ENCODE peak calls at places on chromosomes 6 and 20, in ten cellular contexts. One of them, this sample, is unnamed.
A peak's percentile ranks its signal among the peaks of the same experiment; 100 is the strongest.

GRCh38 chr6:99868074-99868702 is 125.8 kb downstream of the MCHR2 start:
- DNase-seq in thoracic aorta: no peak
- DNase-seq in breast epithelium: peak; percentile 47
- DNase-seq in lung: peak; percentile 71
- DNase-seq in stomach: peak; percentile 79
- DNase-seq in psoas muscle: peak; percentile 63
- DNase-seq in neuronal stem cell: peak; percentile 78
- DNase-seq in OCI-LY7: peak; percentile 58
- DNase-seq in PC-9: peak; percentile 39
- DNase-seq in CD8-positive, alpha-beta memory T cell: peak; percentile 54
- DNase-seq in this sample: peak; percentile 47

GRCh38 chr6:38018755-38019165 is 199.2 kb downstream of the ZFAND3 start:
- DNase-seq in thoracic aorta: no peak
- DNase-seq in breast epithelium: no peak
- DNase-seq in lung: no peak
- DNase-seq in stomach: no peak
- DNase-seq in psoas muscle: no peak
- DNase-seq in neuronal stem cell: no peak
- DNase-seq in OCI-LY7: no peak
- DNase-seq in PC-9: no peak
- DNase-seq in CD8-positive, alpha-beta memory T cell: no peak
- DNase-seq in this sample: no peak

GRCh38 chr6:149830731-149831379 is 33.3 kb downstream of the LRP11 start:
- DNase-seq in thoracic aorta: no peak
- DNase-seq in breast epithelium: no peak
- DNase-seq in lung: no peak
- DNase-seq in stomach: no peak
- DNase-seq in psoas muscle: no peak
- DNase-seq in neuronal stem cell: no peak
- DNase-seq in OCI-LY7: no peak
- DNase-seq in PC-9: no peak
- DNase-seq in CD8-positive, alpha-beta memory T cell: no peak
- DNase-seq in this sample: no peak

GRCh38 chr6:145367149-145367548 is 368.2 kb downstream of the EPM2A start:
- DNase-seq in thoracic aorta: no peak
- DNase-seq in breast epithelium: no peak
- DNase-seq in lung: no peak
- DNase-seq in stomach: no peak
- DNase-seq in psoas muscle: no peak
- DNase-seq in neuronal stem cell: no peak
- DNase-seq in OCI-LY7: no peak
- DNase-seq in PC-9: no peak
- DNase-seq in CD8-positive, alpha-beta memory T cell: no peak
- DNase-seq in this sample: no peak

GRCh38 chr6:38818691-38819090 is 103.6 kb downstream of the DNAH8 start:
- DNase-seq in thoracic aorta: no peak
- DNase-seq in breast epithelium: no peak
- DNase-seq in lung: no peak
- DNase-seq in stomach: no peak
- DNase-seq in psoas muscle: no peak
- DNase-seq in neuronal stem cell: no peak
- DNase-seq in OCI-LY7: no peak
- DNase-seq in PC-9: no peak
- DNase-seq in CD8-positive, alpha-beta memory T cell: no peak
- DNase-seq in this sample: no peak

GRCh38 chr6:8170754-8171153 is 68.4 kb upstream of the EEF1E1 start:
- DNase-seq in thoracic aorta: no peak
- DNase-seq in breast epithelium: no peak
- DNase-seq in lung: no peak
- DNase-seq in stomach: no peak
- DNase-seq in psoas muscle: no peak
- DNase-seq in neuronal stem cell: no peak
- DNase-seq in OCI-LY7: no peak
- DNase-seq in PC-9: no peak
- DNase-seq in CD8-positive, alpha-beta memory T cell: no peak
- DNase-seq in this sample: no peak

GRCh38 chr6:142845624-142846458 is 99.1 kb downstream of the HIVEP2 start:
- DNase-seq in thoracic aorta: peak; percentile 31
- DNase-seq in breast epithelium: peak; percentile 63
- DNase-seq in lung: peak; percentile 81
- DNase-seq in stomach: peak; percentile 84
- DNase-seq in psoas muscle: peak; percentile 88
- DNase-seq in neuronal stem cell: peak; percentile 63
- DNase-seq in OCI-LY7: peak; percentile 54
- DNase-seq in PC-9: peak; percentile 86
- DNase-seq in CD8-positive, alpha-beta memory T cell: peak; percentile 41
- DNase-seq in this sample: peak; percentile 77

GRCh38 chr6:163679012-163679660 is 264.6 kb downstream of the QKI start:
- DNase-seq in thoracic aorta: no peak
- DNase-seq in breast epithelium: no peak
- DNase-seq in lung: no peak
- DNase-seq in stomach: no peak
- DNase-seq in psoas muscle: no peak
- DNase-seq in neuronal stem cell: no peak
- DNase-seq in OCI-LY7: no peak
- DNase-seq in PC-9: no peak
- DNase-seq in CD8-positive, alpha-beta memory T cell: no peak
- DNase-seq in this sample: no peak

GRCh38 chr6:167652701-167653095 is 174.0 kb upstream of the AFDN start:
- DNase-seq in thoracic aorta: no peak
- DNase-seq in breast epithelium: no peak
- DNase-seq in lung: no peak
- DNase-seq in stomach: no peak
- DNase-seq in psoas muscle: no peak
- DNase-seq in neuronal stem cell: no peak
- DNase-seq in OCI-LY7: no peak
- DNase-seq in PC-9: no peak
- DNase-seq in CD8-positive, alpha-beta memory T cell: no peak
- DNase-seq in this sample: no peak

GRCh38 chr6:153003294-153003645 is 761 bp upstream of the MTRF1L start:
- DNase-seq in thoracic aorta: no peak
- DNase-seq in breast epithelium: no peak
- DNase-seq in lung: no peak
- DNase-seq in stomach: no peak
- DNase-seq in psoas muscle: no peak
- DNase-seq in neuronal stem cell: no peak
- DNase-seq in OCI-LY7: no peak
- DNase-seq in PC-9: peak; percentile 37
- DNase-seq in CD8-positive, alpha-beta memory T cell: no peak
- DNase-seq in this sample: no peak

GRCh38 chr20:49699200-49699992 is 14.3 kb downstream of the B4GALT5 start:
- DNase-seq in thoracic aorta: no peak
- DNase-seq in breast epithelium: no peak
- DNase-seq in lung: no peak
- DNase-seq in stomach: no peak
- DNase-seq in psoas muscle: no peak
- DNase-seq in neuronal stem cell: no peak
- DNase-seq in OCI-LY7: no peak
- DNase-seq in PC-9: peak; percentile 81
- DNase-seq in CD8-positive, alpha-beta memory T cell: no peak
- DNase-seq in this sample: no peak

GRCh38 chr20:47973519-47974233 is 188.4 kb upstream of the SULF2 start:
- DNase-seq in thoracic aorta: no peak
- DNase-seq in breast epithelium: no peak
- DNase-seq in lung: no peak
- DNase-seq in stomach: no peak
- DNase-seq in psoas muscle: peak; percentile 45
- DNase-seq in neuronal stem cell: peak; percentile 83
- DNase-seq in OCI-LY7: no peak
- DNase-seq in PC-9: peak; percentile 95
- DNase-seq in CD8-positive, alpha-beta memory T cell: no peak
- DNase-seq in this sample: no peak

GRCh38 chr6:168905451-168906090 is 348.1 kb downstream of the THBS2 start:
- DNase-seq in thoracic aorta: no peak
- DNase-seq in breast epithelium: no peak
- DNase-seq in lung: no peak
- DNase-seq in stomach: peak; percentile 39
- DNase-seq in psoas muscle: no peak
- DNase-seq in neuronal stem cell: no peak
- DNase-seq in OCI-LY7: no peak
- DNase-seq in PC-9: peak; percentile 52
- DNase-seq in CD8-positive, alpha-beta memory T cell: peak; percentile 29
- DNase-seq in this sample: peak; percentile 6

GRCh38 chr20:40860487-40860902 is 168.1 kb upstream of the TOP1 start:
- DNase-seq in thoracic aorta: no peak
- DNase-seq in breast epithelium: peak; percentile 33
- DNase-seq in lung: no peak
- DNase-seq in stomach: no peak
- DNase-seq in psoas muscle: no peak
- DNase-seq in neuronal stem cell: no peak
- DNase-seq in OCI-LY7: no peak
- DNase-seq in PC-9: no peak
- DNase-seq in CD8-positive, alpha-beta memory T cell: no peak
- DNase-seq in this sample: no peak

GRCh38 chr20:34877002-34877264 is 521 bp downstream of the ACSS2 start:
- DNase-seq in thoracic aorta: no peak
- DNase-seq in breast epithelium: no peak
- DNase-seq in lung: no peak
- DNase-seq in stomach: no peak
- DNase-seq in psoas muscle: no peak
- DNase-seq in neuronal stem cell: no peak
- DNase-seq in OCI-LY7: no peak
- DNase-seq in PC-9: no peak
- DNase-seq in CD8-positive, alpha-beta memory T cell: no peak
- DNase-seq in this sample: no peak
- H3K27ac ChIP-seq in thoracic aorta: peak overlapping the region; percentile 95
- H3K27ac ChIP-seq in breast epithelium: peak overlapping the region; percentile 79
- H3K27ac ChIP-seq in lung: peak overlapping the region; percentile 79
- H3K27ac ChIP-seq in stomach: peak overlapping the region; percentile 92
- H3K27ac ChIP-seq in psoas muscle: peak overlapping the region; percentile 96
- H3K27ac ChIP-seq in neuronal stem cell: no peak overlapping the region
- H3K27ac ChIP-seq in OCI-LY7: no peak overlapping the region
- H3K27ac ChIP-seq in PC-9: peak overlapping the region; percentile 44
- H3K27ac ChIP-seq in CD8-positive, alpha-beta memory T cell: peak overlapping the region; percentile 59
- H3K27ac ChIP-seq in this sample: peak overlapping the region; percentile 37

GRCh38 chr6:85866758-85867401 is 224.2 kb upstream of the SYNCRIP start:
- DNase-seq in thoracic aorta: no peak
- DNase-seq in breast epithelium: no peak
- DNase-seq in lung: no peak
- DNase-seq in stomach: no peak
- DNase-seq in psoas muscle: no peak
- DNase-seq in neuronal stem cell: no peak
- DNase-seq in OCI-LY7: no peak
- DNase-seq in PC-9: no peak
- DNase-seq in CD8-positive, alpha-beta memory T cell: no peak
- DNase-seq in this sample: no peak

GRCh38 chr6:85866373-85866740 is 223.7 kb upstream of the SYNCRIP start:
- DNase-seq in thoracic aorta: no peak
- DNase-seq in breast epithelium: no peak
- DNase-seq in lung: no peak
- DNase-seq in stomach: no peak
- DNase-seq in psoas muscle: no peak
- DNase-seq in neuronal stem cell: no peak
- DNase-seq in OCI-LY7: no peak
- DNase-seq in PC-9: no peak
- DNase-seq in CD8-positive, alpha-beta memory T cell: no peak
- DNase-seq in this sample: no peak

GRCh38 chr6:85865665-85866372 is 223.1 kb upstream of the SYNCRIP start:
- DNase-seq in thoracic aorta: no peak
- DNase-seq in breast epithelium: no peak
- DNase-seq in lung: no peak
- DNase-seq in stomach: no peak
- DNase-seq in psoas muscle: no peak
- DNase-seq in neuronal stem cell: no peak
- DNase-seq in OCI-LY7: no peak
- DNase-seq in PC-9: peak; percentile 36
- DNase-seq in CD8-positive, alpha-beta memory T cell: no peak
- DNase-seq in this sample: no peak

GRCh38 chr6:85867595-85867994 is 224.9 kb upstream of the SYNCRIP start:
- DNase-seq in thoracic aorta: no peak
- DNase-seq in breast epithelium: no peak
- DNase-seq in lung: no peak
- DNase-seq in stomach: no peak
- DNase-seq in psoas muscle: no peak
- DNase-seq in neuronal stem cell: no peak
- DNase-seq in OCI-LY7: no peak
- DNase-seq in PC-9: no peak
- DNase-seq in CD8-positive, alpha-beta memory T cell: no peak
- DNase-seq in this sample: no peak

GRCh38 chr6:85868685-85869084 is 226.0 kb upstream of the SYNCRIP start:
- DNase-seq in thoracic aorta: no peak
- DNase-seq in breast epithelium: no peak
- DNase-seq in lung: no peak
- DNase-seq in stomach: no peak
- DNase-seq in psoas muscle: no peak
- DNase-seq in neuronal stem cell: no peak
- DNase-seq in OCI-LY7: no peak
- DNase-seq in PC-9: no peak
- DNase-seq in CD8-positive, alpha-beta memory T cell: no peak
- DNase-seq in this sample: no peak
- H3K4me1 ChIP-seq in thoracic aorta: peaks cover 30% of the 10 kb centered on the region
- H3K4me1 ChIP-seq in breast epithelium: no peaks in the 10 kb centered on the region
- H3K4me1 ChIP-seq in lung: peaks cover 4% of the 10 kb centered on the region
- H3K4me1 ChIP-seq in stomach: peaks cover 14% of the 10 kb centered on the region
- H3K4me1 ChIP-seq in psoas muscle: peaks cover 8% of the 10 kb centered on the region
- H3K4me1 ChIP-seq in neuronal stem cell: peaks cover 23% of the 10 kb centered on the region
- H3K4me1 ChIP-seq in OCI-LY7: no peaks in the 10 kb centered on the region
- H3K4me1 ChIP-seq in PC-9: no peaks in the 10 kb centered on the region
- H3K4me1 ChIP-seq in CD8-positive, alpha-beta memory T cell: peaks cover 5% of the 10 kb centered on the region
- H3K4me1 ChIP-seq in this sample: peaks cover 8% of the 10 kb centered on the region

GRCh38 chr6:119129968-119130484 is 51.6 kb upstream of the FAM184A start:
- DNase-seq in thoracic aorta: no peak
- DNase-seq in breast epithelium: no peak
- DNase-seq in lung: no peak
- DNase-seq in stomach: no peak
- DNase-seq in psoas muscle: no peak
- DNase-seq in neuronal stem cell: no peak
- DNase-seq in OCI-LY7: no peak
- DNase-seq in PC-9: peak; percentile 92
- DNase-seq in CD8-positive, alpha-beta memory T cell: no peak
- DNase-seq in this sample: no peak
- H3K4me3 ChIP-seq in thoracic aorta: peak overlapping the region; percentile 22
- H3K4me3 ChIP-seq in breast epithelium: no peak overlapping the region
- H3K4me3 ChIP-seq in lung: no peak overlapping the region
- H3K4me3 ChIP-seq in stomach: no peak overlapping the region
- H3K4me3 ChIP-seq in psoas muscle: no peak overlapping the region
- H3K4me3 ChIP-seq in neuronal stem cell: no peak overlapping the region
- H3K4me3 ChIP-seq in OCI-LY7: no peak overlapping the region
- H3K4me3 ChIP-seq in PC-9: peak overlapping the region; percentile 2
- H3K4me3 ChIP-seq in CD8-positive, alpha-beta memory T cell: no peak overlapping the region
- H3K4me3 ChIP-seq in this sample: no peak overlapping the region

DNA sequence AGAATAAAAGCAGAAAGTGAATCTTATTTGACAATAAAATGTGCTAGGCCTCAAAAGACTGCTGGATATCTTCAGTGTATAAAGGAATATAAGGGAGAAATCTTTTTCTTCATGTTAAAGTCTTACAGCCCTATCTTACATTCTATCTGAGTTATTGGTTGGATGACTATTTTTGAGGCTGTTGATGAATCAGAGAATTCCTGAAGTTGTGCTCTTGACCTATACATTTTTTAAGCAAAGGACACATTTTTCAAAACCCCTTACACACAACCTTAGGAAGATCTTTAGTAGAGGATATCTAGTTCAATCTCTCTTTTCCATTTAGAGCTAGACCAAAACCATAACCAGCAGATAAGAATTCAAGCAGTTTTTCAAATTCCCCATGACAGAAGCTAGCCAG is 10.9 kb upstream of the CGA start:
- DNase-seq in thoracic aorta: no peak
- DNase-seq in breast epithelium: no peak
- DNase-seq in lung: no peak
- DNase-seq in stomach: no peak
- DNase-seq in psoas muscle: no peak
- DNase-seq in neuronal stem cell: no peak
- DNase-seq in OCI-LY7: no peak
- DNase-seq in PC-9: no peak
- DNase-seq in CD8-positive, alpha-beta memory T cell: no peak
- DNase-seq in this sample: no peak
- H3K27ac ChIP-seq in thoracic aorta: no peak overlapping the region
- H3K27ac ChIP-seq in breast epithelium: no peak overlapping the region
- H3K27ac ChIP-seq in lung: no peak overlapping the region
- H3K27ac ChIP-seq in stomach: no peak overlapping the region
- H3K27ac ChIP-seq in psoas muscle: no peak overlapping the region
- H3K27ac ChIP-seq in neuronal stem cell: no peak overlapping the region
- H3K27ac ChIP-seq in OCI-LY7: no peak overlapping the region
- H3K27ac ChIP-seq in PC-9: no peak overlapping the region
- H3K27ac ChIP-seq in CD8-positive, alpha-beta memory T cell: no peak overlapping the region
- H3K27ac ChIP-seq in this sample: no peak overlapping the region